ENCODE peak calls at places on chromosomes 13 and 19, in six cellular contexts. J is fibroblast of lung, U is endothelial cell of umbilical vein, K is H9, S is SK-N-SH, E is mammary epithelial cell. C is an unnamed sample.

GRCh38 chr13:110338441-110339101 is 31.5 kb downstream of the COL4A2 start:
- DNase-seq in J (peak; percentile 77), U (peak; percentile 49), K (no peak), S (no peak), E (no peak), C (peak; percentile 88)

GRCh38 chr13:94556646-94557045 is 39.3 kb downstream of the TGDS start:
- DNase-seq in J (no peak), U (peak; percentile 6), K (no peak), S (no peak), E (no peak), C (no peak)

GRCh38 chr13:47256618-47257017 is 359.8 kb upstream of the HTR2A start:
- DNase-seq in J (peak; percentile 47), U (no peak), K (no peak), S (no peak), E (peak; percentile 85), C (peak; percentile 88)

GRCh38 chr19:13834308-13834790 is 39.1 kb downstream of the ZSWIM4 start:
- DNase-seq in J (no peak), U (no peak), K (peak; percentile 45), S (no peak), E (peak; percentile 73), C (no peak)

GRCh38 chr13:35475131-35475959 is 1.1 kb downstream of the MAB21L1 start:
- DNase-seq in J (peak; percentile 41), U (peak; percentile 28), K (peak; percentile 67), S (peak; percentile 32), E (peak; percentile 17), C (peak; percentile 26)

GRCh38 chr13:98112456-98112855 is 30.4 kb upstream of the FARP1 start:
- DNase-seq in J (no peak), U (no peak), K (no peak), S (no peak), E (no peak), C (no peak)

GRCh38 chr13:79593611-79594275 is 112.8 kb downstream of the NDFIP2 start:
- DNase-seq in J (peak; percentile 31), U (no peak), K (no peak), S (peak; percentile 44), E (peak; percentile 98), C (peak; percentile 82)

GRCh38 chr19:35612224-35612558 is 344 bp upstream of the HAUS5 start:
- DNase-seq in J (no peak), U (no peak), K (no peak), S (no peak), E (no peak), C (no peak)

GRCh38 chr19:28372800-28373199 is 840.2 kb downstream of the UQCRFS1 start:
- DNase-seq in J (no peak), U (no peak), K (no peak), S (no peak), E (no peak), C (no peak)

GRCh38 chr19:42919757-42920079 is 2.0 kb upstream of the PSG6 start:
- DNase-seq in J (no peak), U (no peak), K (no peak), S (no peak), E (no peak), C (no peak)

GRCh38 chr13:31947506-31947905 is 84.1 kb upstream of the FRY start:
- DNase-seq in J (no peak), U (no peak), K (no peak), S (no peak), E (no peak), C (no peak)

GRCh38 chr19:7507884-7508283 is 8.0 kb upstream of the ZNF358 start:
- DNase-seq in J (peak; percentile 85), U (peak; percentile 80), K (peak; percentile 97), S (peak; percentile 73), E (peak; percentile 76), C (peak; percentile 65)

GRCh38 chr13:46377554-46377953 is 9.5 kb downstream of the RUBCNL start:
- DNase-seq in J (no peak), U (no peak), K (no peak), S (no peak), E (no peak), C (no peak)

GRCh38 chr19:13363235-13363634 is 143.0 kb downstream of the CACNA1A start:
- DNase-seq in J (no peak), U (no peak), K (no peak), S (no peak), E (no peak), C (no peak)

GRCh38 chr13:22926176-22927007 is 254.4 kb upstream of the SGCG start:
- DNase-seq in J (peak; percentile 70), U (no peak), K (peak; percentile 85), S (no peak), E (no peak), C (peak; percentile 12)

GRCh38 chr19:20247016-20247683 is 80.1 kb downstream of the ZNF486 start:
- DNase-seq in J (peak; percentile 17), U (no peak), K (peak; percentile 59), S (peak; percentile 62), E (peak; percentile 2), C (peak; percentile 0)
- TF ChIP-seq CTCF in J (peak; percentile 34), U (no peak), K (peak; percentile 84), S (peak; percentile 30), E (peak; percentile 16), C (peak; percentile 7)

GRCh38 chr13:27528908-27529307 is 78.5 kb upstream of the MTIF3 start:
- DNase-seq in J (no peak), U (no peak), K (no peak), S (no peak), E (no peak), C (no peak)

GRCh38 chr13:27523345-27524073 is 73.1 kb upstream of the MTIF3 start:
- DNase-seq in J (no peak), U (no peak), K (no peak), S (no peak), E (no peak), C (no peak)

GRCh38 chr13:27526516-27526915 is 76.2 kb upstream of the MTIF3 start:
- DNase-seq in J (no peak), U (no peak), K (no peak), S (no peak), E (no peak), C (no peak)

GRCh38 chr13:27522847-27523246 is 72.5 kb upstream of the MTIF3 start:
- DNase-seq in J (no peak), U (no peak), K (no peak), S (no peak), E (no peak), C (no peak)

DNA sequence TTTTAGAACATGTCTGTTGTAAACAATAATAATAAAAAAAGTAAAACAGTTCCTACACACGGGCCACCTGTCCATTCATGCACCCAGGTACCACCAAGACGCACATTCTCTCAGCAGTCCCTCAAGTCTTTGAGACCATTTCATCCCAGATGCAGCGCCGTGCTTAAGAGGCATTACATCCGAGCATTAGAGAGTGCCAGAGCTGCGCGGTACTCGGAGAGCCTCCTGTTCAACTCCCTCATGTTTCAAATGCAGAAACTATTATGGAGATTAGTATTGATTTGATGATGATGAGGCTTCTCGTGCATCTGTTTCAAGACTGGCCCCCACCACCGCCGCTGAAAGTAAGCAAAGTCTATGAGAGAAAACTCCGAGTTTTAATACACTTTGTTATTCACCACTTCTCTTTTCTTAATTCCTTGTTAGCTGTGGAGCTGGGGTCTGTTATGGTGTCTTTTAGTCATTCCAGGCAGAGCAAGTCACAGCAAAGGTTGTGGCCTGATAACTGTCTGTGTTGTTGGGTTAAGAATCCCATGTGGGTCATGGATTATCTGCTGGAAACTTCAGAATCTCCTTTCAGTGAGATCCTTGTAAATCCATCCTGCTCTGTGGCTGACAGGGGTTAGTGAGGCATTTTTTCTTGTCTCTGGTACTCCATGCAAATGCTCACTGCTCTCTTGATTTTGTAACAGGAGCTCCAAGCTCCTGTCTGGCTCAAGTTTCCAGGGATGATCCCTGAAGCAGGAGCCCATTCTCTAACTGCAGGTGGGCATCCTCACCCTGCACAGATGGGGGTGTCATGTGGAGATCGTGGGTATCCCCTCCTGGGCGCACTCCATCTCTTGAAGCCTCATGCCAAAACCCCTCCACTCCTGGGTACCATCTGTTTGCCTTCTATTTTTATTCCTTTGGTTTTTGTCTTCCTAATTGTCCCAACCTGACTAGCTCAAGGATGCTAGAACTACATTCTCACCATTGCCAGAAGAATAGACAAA is 74.9 kb upstream of the MTIF3 start:
- DNase-seq in J (no peak), U (no peak), K (no peak), S (no peak), E (no peak), C (no peak)
- H2AFZ ChIP-seq in J (no peak overlapping the region), U (no peak overlapping the region), K (no peak overlapping the region), S (no peak overlapping the region), E (no peak overlapping the region), C (no peak overlapping the region)

GRCh38 chr13:19089315-19089714 is 92.3 kb downstream of the TUBA3C start:
- DNase-seq in J (no peak), U (no peak), K (no peak), S (peak; percentile 39), E (no peak), C (no peak)
- TF ChIP-seq CTCF in J (no peak), U (no peak), K (no peak), S (peak; percentile 48), E (no peak), C (no peak)

GRCh38 chr19:55176116-55176515 is 4.0 kb downstream of the SYT5 start:
- DNase-seq in J (no peak), U (no peak), K (no peak), S (no peak), E (peak; percentile 21), C (no peak)

GRCh38 chr19:55175117-55175867 is 4.8 kb downstream of the SYT5 start:
- DNase-seq in J (no peak), U (no peak), K (peak; percentile 67), S (no peak), E (no peak), C (no peak)

GRCh38 chr19:55179570-55180484 is at the start of gene SYT5:
- DNase-seq in J (no peak), U (no peak), K (peak; percentile 69), S (peak; percentile 86), E (peak; percentile 38), C (no peak)

GRCh38 chr19:55181740-55182139 is 1.7 kb upstream of the SYT5 start:
- DNase-seq in J (no peak), U (no peak), K (no peak), S (no peak), E (no peak), C (no peak)

GRCh38 chr19:55178781-55179569 is 1.1 kb downstream of the SYT5 start:
- DNase-seq in J (peak; percentile 82), U (peak; percentile 40), K (peak; percentile 92), S (peak; percentile 97), E (peak; percentile 79), C (peak; percentile 70)
- H2AFZ ChIP-seq in J (peak overlapping the region; percentile 43), U (no peak overlapping the region), K (no peak overlapping the region), S (peak overlapping the region; percentile 57), E (peak overlapping the region; percentile 60), C (peak overlapping the region; percentile 81)

DNA sequence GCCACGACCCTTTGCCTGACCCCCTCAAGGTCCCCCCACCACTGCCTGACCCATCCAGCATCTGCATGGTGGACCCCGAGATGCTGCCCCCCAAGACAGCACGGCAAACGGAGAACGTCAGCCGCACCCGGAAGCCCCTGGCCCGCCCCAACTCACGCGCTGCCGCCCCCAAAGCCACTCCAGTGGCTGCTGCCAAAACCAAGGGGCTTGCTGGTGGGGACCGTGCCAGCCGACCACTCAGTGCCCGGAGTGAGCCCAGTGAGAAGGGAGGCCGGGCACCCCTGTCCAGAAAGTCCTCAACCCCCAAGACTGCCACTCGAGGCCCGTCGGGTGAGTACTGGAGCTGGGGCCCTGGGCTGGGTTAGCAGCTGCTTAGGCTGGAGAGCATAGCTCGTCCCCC is 8.6 kb downstream of the MAP1S start:
- DNase-seq in J (no peak), U (no peak), K (no peak), S (no peak), E (no peak), C (no peak)
- TF ChIP-seq CTCF in J (no peak), U (no peak), K (no peak), S (no peak), E (no peak), C (no peak)

GRCh38 chr19:10625762-10626138 is 397 bp downstream of the SLC44A2 start:
- DNase-seq in J (no peak), U (no peak), K (no peak), S (no peak), E (no peak), C (no peak)
- H2AFZ ChIP-seq in J (no peak overlapping the region), U (peak overlapping the region; percentile 75), K (no peak overlapping the region), S (peak overlapping the region; percentile 56), E (peak overlapping the region; percentile 94), C (peak overlapping the region; percentile 71)